ENCODE peak calls at places on chromosomes 12 and 14, in five cellular contexts. X is left ventricle myocardium inferior, F is heart right ventricle, R is skeletal muscle cell, Z is ascending aorta. M is an unnamed sample.

GRCh38 chr12:119479121-119479561 is 114.4 kb upstream of the TMEM233 start:
- DNase-seq in X (no peak), F (no peak), R (no peak), Z (no peak), M (no peak)

GRCh38 chr12:66061557-66062279 is 68.8 kb downstream of the LLPH start:
- DNase-seq in X (no peak), F (no peak), R (peak), Z (no peak), M (no peak)

GRCh38 chr12:48075833-48076232 is 30.0 kb downstream of the SENP1 start:
- DNase-seq in X (no peak), F (no peak), R (no peak), Z (no peak), M (no peak)

GRCh38 chr14:50855558-50855957 is 16.3 kb upstream of the ABHD12B start:
- DNase-seq in X (no peak), F (no peak), R (no peak), Z (no peak), M (no peak)

GRCh38 chr14:91173867-91174266 is 60.0 kb downstream of the DGLUCY start:
- DNase-seq in X (no peak), F (no peak), R (no peak), Z (no peak), M (no peak)

GRCh38 chr14:101781240-101782061 is 19.9 kb downstream of the PPP2R5C start:
- DNase-seq in X (no peak), F (no peak), R (no peak), Z (no peak), M (no peak)

GRCh38 chr14:79584679-79585078 is 626.6 kb downstream of the DIO2 start:
- DNase-seq in X (no peak), F (no peak), R (peak), Z (no peak), M (peak)

GRCh38 chr12:83172441-83172840 is 485.7 kb downstream of the TMTC2 start:
- DNase-seq in X (no peak), F (no peak), R (no peak), Z (no peak), M (no peak)

GRCh38 chr12:22287056-22287455 is 47.5 kb downstream of the ST8SIA1 start:
- DNase-seq in X (no peak), F (no peak), R (no peak), Z (no peak), M (no peak)

GRCh38 chr14:94971750-94972149 is 185.6 kb downstream of the DICER1 start:
- DNase-seq in X (no peak), F (peak), R (no peak), Z (peak), M (no peak)

GRCh38 chr12:116876151-116876869 is 4.9 kb downstream of the HRK start:
- DNase-seq in X (no peak), F (no peak), R (no peak), Z (no peak), M (no peak)

GRCh38 chr12:47832263-47832933 is 12.7 kb upstream of the HDAC7 start:
- DNase-seq in X (no peak), F (no peak), R (no peak), Z (no peak), M (no peak)

GRCh38 chr12:120181991-120182631 is 12.4 kb downstream of the GCN1 start:
- DNase-seq in X (no peak), F (no peak), R (no peak), Z (no peak), M (peak)

GRCh38 chr14:61562321-61563161 is 132.8 kb upstream of the HIF1A start:
- DNase-seq in X (no peak), F (no peak), R (peak), Z (peak), M (peak)

GRCh38 chr12:57890191-57891120 is 43.9 kb upstream of the CTDSP2 start:
- DNase-seq in X (no peak), F (no peak), R (no peak), Z (peak), M (no peak)

GRCh38 chr12:57891639-57892228 is 45.2 kb upstream of the CTDSP2 start:
- DNase-seq in X (no peak), F (no peak), R (no peak), Z (no peak), M (no peak)

GRCh38 chr12:57888407-57889157 is 42.1 kb upstream of the CTDSP2 start:
- DNase-seq in X (peak), F (peak), R (no peak), Z (peak), M (no peak)

GRCh38 chr12:57887631-57888406 is 41.3 kb upstream of the CTDSP2 start:
- DNase-seq in X (no peak), F (no peak), R (no peak), Z (peak), M (no peak)

DNA sequence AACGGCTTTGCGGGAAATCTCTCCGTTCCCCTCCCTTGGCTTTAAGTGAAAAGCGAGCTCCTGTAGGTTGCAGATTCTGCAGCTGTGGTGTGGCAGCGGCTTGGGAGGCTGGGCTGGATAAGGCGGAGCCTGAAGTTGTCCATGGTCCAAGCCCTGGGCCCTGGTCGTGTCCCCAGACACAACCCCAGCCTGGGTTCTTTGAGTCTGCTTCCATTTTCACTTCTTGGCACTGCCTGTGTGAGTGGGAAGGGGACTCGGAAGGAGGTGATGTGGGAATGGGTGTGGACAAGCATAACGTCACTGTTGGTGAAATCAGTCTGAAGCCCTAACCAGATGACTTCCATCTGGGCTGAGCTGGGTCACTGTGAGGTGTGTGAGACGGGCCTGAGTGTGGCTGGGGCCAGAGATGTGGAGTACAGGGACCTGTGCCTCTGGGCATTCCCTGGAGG is 43.0 kb upstream of the CTDSP2 start:
- DNase-seq in X (peak), F (peak), R (peak), Z (peak), M (no peak)
- H3K4me3 ChIP-seq in X (peak), F (peak), R (no peak), Z (peak), M (no peak)

GRCh38 chr12:122204829-122205589 is 1.5 kb downstream of the B3GNT4 start:
- DNase-seq in X (no peak), F (no peak), R (no peak), Z (peak), M (no peak)
- H3K4me3 ChIP-seq in X (no peak), F (no peak), R (no peak), Z (no peak), M (no peak)

GRCh38 chr12:32533971-32534590 is 134.7 kb downstream of the FGD4 start:
- DNase-seq in X (peak), F (peak), R (peak), Z (peak), M (peak)
- H3K4me3 ChIP-seq in X (peak), F (peak), R (peak), Z (peak), M (peak)

GRCh38 chr12:16611146-16611545 is 5.2 kb upstream of the LMO3 start:
- DNase-seq in X (no peak), F (no peak), R (no peak), Z (no peak), M (no peak)
- H3K4me3 ChIP-seq in X (peak), F (peak), R (no peak), Z (peak), M (no peak)

GRCh38 chr12:121917950-121918678 is at the start of gene CFAP251:
- DNase-seq in X (peak), F (peak), R (no peak), Z (peak), M (no peak)
- H3K4me3 ChIP-seq in X (peak), F (peak), R (peak), Z (peak), M (no peak)

DNA sequence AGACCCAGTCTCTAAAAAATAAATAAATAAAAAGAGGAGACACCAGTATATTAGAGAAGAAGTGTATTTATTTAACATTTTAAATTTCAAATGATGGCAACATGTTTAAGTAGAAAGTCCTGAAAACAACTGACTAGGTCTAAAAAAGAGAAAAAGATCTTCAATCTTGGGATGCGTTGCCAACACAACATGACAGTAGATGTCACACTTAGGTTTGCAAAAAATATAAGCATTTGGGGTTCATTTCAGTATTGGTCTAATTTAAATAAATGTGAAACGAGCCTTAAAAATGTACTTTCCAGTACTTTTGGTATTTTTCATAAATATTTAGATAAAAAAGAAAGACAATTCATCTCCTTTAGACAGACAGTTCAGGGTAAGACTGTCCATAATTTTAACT is 4.5 kb downstream of the C14orf93 start:
- DNase-seq in X (no peak), F (no peak), R (no peak), Z (no peak), M (no peak)
- H3K4me3 ChIP-seq in X (no peak), F (no peak), R (no peak), Z (peak), M (no peak)

DNA sequence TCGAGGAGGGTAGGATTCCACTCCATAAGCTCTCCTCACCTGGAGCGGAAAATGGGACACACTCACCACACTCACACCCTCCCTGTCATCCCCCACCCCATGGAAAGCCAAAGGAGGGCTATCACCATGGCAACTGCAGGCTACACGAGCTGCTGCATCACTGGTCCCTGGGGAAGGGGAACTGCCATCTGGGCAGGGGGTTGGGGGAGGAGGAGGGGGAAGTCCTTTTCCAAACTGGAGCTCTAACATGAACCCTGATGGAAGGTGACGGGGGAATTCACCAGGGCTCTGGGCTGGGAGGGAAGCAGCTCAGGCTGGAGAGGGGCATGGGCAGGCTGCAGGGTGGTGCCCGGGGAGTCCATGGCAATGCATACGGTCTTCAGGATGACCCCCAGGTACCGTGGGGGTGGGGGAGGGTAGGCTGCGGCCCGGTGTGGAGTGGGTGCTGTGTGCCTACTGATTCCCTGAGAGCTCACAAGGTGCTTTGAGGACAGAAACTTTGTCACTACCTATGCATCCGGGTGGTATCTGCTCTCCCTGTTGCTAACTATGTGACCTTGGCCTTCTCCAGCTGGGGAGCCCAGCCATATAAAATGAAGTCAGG is 94.5 kb downstream of the LRRC74A start:
- DNase-seq in X (no peak), F (peak), R (no peak), Z (no peak), M (no peak)
- H3K4me3 ChIP-seq in X (no peak), F (no peak), R (no peak), Z (no peak), M (no peak)

M was measured in AG09309.